ENCODE peak calls at places on chromosomes 6 and 20, in four cellular contexts. O, G, L and W are unnamed samples.

GRCh38 chr6:4396032-4396431 is 260.7 kb upstream of the ECI2 start:
- DNase-seq in L (no peak), O (no peak), G (no peak), W (no peak)

GRCh38 chr6:142845624-142846458 is 99.1 kb downstream of the HIVEP2 start:
- DNase-seq in O (peak; percentile 61), G (peak; percentile 87), L (peak; percentile 71), W (no peak)

GRCh38 chr6:161354956-161355355 is 81.1 kb upstream of the AGPAT4 start:
- DNase-seq in G (no peak), L (no peak), O (no peak), W (no peak)

GRCh38 chr20:38751360-38751976 is 3.2 kb downstream of the ACTR5 start:
- DNase-seq in G (peak; percentile 39), L (peak; percentile 36), O (peak; percentile 22), W (no peak)

GRCh38 chr6:49336514-49337131 is 126.4 kb downstream of the MMUT start:
- DNase-seq in L (no peak), O (no peak), G (no peak), W (no peak)

GRCh38 chr20:25053207-25054132 is 4.5 kb downstream of the ACSS1 start:
- DNase-seq in O (no peak), G (no peak), L (peak; percentile 82), W (no peak)

GRCh38 chr6:135089901-135090300 is 35.3 kb upstream of the HBS1L start:
- DNase-seq in O (no peak), G (no peak), L (no peak), W (no peak)

GRCh38 chr6:25337004-25337403 is 57.8 kb downstream of the CARMIL1 start:
- DNase-seq in O (no peak), G (no peak), L (no peak), W (no peak)

GRCh38 chr6:168908887-168909286 is 344.8 kb downstream of the THBS2 start:
- DNase-seq in L (peak; percentile 81), O (no peak), G (no peak), W (no peak)

GRCh38 chr6:8939615-8940014 is 504.3 kb upstream of the SLC35B3 start:
- DNase-seq in G (no peak), L (no peak), O (no peak), W (no peak)

GRCh38 chr6:25320459-25320858 is 41.3 kb downstream of the CARMIL1 start:
- DNase-seq in L (peak; percentile 31), O (no peak), G (peak; percentile 10), W (no peak)

GRCh38 chr20:1891263-1892121 is 3.7 kb upstream of the SIRPA start:
- DNase-seq in G (no peak), O (no peak), L (no peak), W (no peak)

GRCh38 chr6:149169761-149170359 is 147.7 kb upstream of the TAB2 start:
- DNase-seq in L (no peak), O (no peak), G (no peak), W (no peak)

GRCh38 chr6:34181903-34182302 is 36.0 kb upstream of the GRM4 start:
- DNase-seq in G (no peak), L (no peak), O (peak; percentile 12), W (no peak)

GRCh38 chr6:3607171-3607570 is 144.3 kb downstream of the PXDC1 start:
- DNase-seq in O (no peak), G (no peak), L (no peak), W (no peak)

GRCh38 chr6:1527098-1527497 is 82.6 kb upstream of the FOXC1 start:
- DNase-seq in L (peak; percentile 37), O (peak; percentile 62), G (peak; percentile 61), W (no peak)

GRCh38 chr6:98833101-98834059 is 994 bp upstream of the POU3F2 start:
- DNase-seq in L (peak; percentile 22), O (no peak), G (peak; percentile 77), W (no peak)

GRCh38 chr20:35610833-35611427 is 4.7 kb upstream of the SPAG4 start:
- DNase-seq in G (no peak), L (no peak), O (no peak), W (no peak)

GRCh38 chr6:169370054-169370453 is 116.4 kb upstream of the THBS2 start:
- DNase-seq in O (no peak), L (no peak), G (no peak), W (no peak)

GRCh38 chr6:5457983-5458683 is 196.8 kb downstream of the FARS2 start:
- DNase-seq in O (no peak), G (no peak), L (no peak), W (no peak)

GRCh38 chr20:36847009-36847709 is 28.8 kb upstream of the TLDC2 start:
- DNase-seq in G (peak; percentile 78), L (peak; percentile 86), O (no peak), W (no peak)

GRCh38 chr6:136016228-136017225 is 165.0 kb downstream of the PDE7B start:
- DNase-seq in O (no peak), L (no peak), G (no peak), W (no peak)

GRCh38 chr6:46016063-46016608 is 476 bp upstream of the CLIC5 start:
- DNase-seq in L (no peak), O (no peak), G (no peak), W (no peak)

GRCh38 chr6:54737247-54737646 is 109.3 kb upstream of the FAM83B start:
- DNase-seq in L (no peak), O (no peak), G (peak; percentile 19), W (no peak)

GRCh38 chr6:73823832-73824231 is 127.8 kb downstream of the CD109 start:
- DNase-seq in G (no peak), O (no peak), L (no peak), W (no peak)

GRCh38 chr6:57013501-57013900 is 33.0 kb upstream of the KIAA1586 start:
- DNase-seq in L (peak; percentile 87), O (no peak), G (no peak), W (no peak)

GRCh38 chr6:147141690-147142308 is 62.4 kb upstream of the STXBP5 start:
- DNase-seq in O (no peak), G (no peak), L (peak; percentile 29), W (no peak)

GRCh38 chr6:34386316-34387137 is 5.9 kb downstream of the NUDT3 start:
- DNase-seq in G (no peak), O (no peak), L (peak; percentile 94), W (no peak)

GRCh38 chr6:79338493-79338892 is 104.0 kb upstream of the HMGN3 start:
- DNase-seq in L (no peak), G (no peak), O (no peak), W (no peak)

GRCh38 chr20:16395366-16395765 is 177.9 kb downstream of the KIF16B start:
- DNase-seq in O (no peak), G (no peak), L (no peak), W (no peak)

DNA sequence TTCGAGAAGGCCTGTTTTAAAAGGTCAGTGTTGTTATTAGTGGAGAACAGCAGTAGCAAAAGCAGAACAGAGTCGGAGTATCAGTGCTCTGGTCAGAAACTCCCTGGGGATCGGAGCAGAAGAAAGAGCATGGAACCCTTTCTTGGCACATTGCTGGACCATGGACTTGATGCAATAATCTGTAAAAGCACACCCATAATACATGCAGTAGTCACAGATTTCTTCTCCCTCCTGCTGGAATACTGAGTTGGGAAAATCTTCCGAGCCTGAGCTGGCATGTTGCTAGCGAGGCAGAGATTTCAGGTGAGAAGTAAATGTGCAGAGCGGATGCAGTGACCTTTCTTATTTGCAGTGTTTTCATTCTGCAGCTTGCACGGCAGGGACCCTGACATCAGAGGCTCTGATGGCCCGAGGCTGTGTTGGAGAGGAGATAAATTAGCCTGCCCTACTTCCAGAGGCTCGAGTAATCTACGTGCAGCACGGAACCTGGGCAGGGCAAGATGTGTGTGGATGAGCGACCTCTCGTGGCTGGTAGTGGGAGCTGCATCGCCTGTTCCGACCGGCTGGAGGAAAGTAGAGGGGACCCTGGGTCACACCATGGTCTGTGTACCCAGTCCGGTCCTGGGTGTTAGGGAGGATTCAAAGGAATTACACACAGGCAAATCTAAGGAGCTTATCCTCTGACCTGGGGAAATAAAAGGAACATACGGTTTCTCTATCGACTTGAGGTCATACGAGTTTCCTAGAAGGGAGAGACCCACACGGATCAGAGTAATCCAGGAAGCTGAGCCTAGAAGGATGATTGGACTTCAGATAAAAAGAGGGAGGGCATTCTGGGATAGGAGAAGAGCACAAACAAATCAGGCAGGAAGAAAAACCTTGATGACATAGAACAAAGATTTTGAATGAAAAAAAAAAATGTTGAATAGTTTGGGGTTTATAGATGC is 137.0 kb upstream of the STMND1 start:
- DNase-seq in L (peak; percentile 60), G (peak; percentile 87), O (peak; percentile 47), W (peak; percentile 15)
- TF ChIP-seq CTCF in L (peak; percentile 98), G (peak; percentile 95), O (peak; percentile 42), W (no peak)

GRCh38 chr6:12291785-12292604 is 1.8 kb downstream of the EDN1 start:
- DNase-seq in L (peak; percentile 53), O (no peak), G (peak; percentile 65), W (no peak)
- TF ChIP-seq CTCF in L (peak; percentile 50), O (no peak), G (peak; percentile 47), W (no peak)

GRCh38 chr20:57480444-57481152 is 44.3 kb downstream of the CTCFL start:
- DNase-seq in G (no peak), L (no peak), O (peak; percentile 55), W (peak; percentile 64)
- TF ChIP-seq CTCF in G (no peak), L (no peak), O (no peak), W (no peak)

GRCh38 chr20:5569021-5569420 is 181.2 kb upstream of the SHLD1 start:
- DNase-seq in L (peak; percentile 23), G (no peak), O (peak; percentile 56), W (no peak)
- TF ChIP-seq CTCF in L (peak; percentile 46), G (peak; percentile 34), O (peak; percentile 44), W (peak; percentile 67)

GRCh38 chr20:61816606-61817005 is 249.1 kb downstream of the TAF4 start:
- DNase-seq in G (no peak), O (no peak), L (no peak), W (no peak)

GRCh38 chr20:61817575-61817974 is 248.1 kb downstream of the TAF4 start:
- DNase-seq in O (no peak), L (no peak), G (no peak), W (no peak)

GRCh38 chr20:61818746-61819483 is 246.8 kb downstream of the TAF4 start:
- DNase-seq in O (no peak), G (no peak), L (no peak), W (no peak)

GRCh38 chr20:61815678-61816077 is 250.0 kb downstream of the TAF4 start:
- DNase-seq in O (no peak), L (no peak), G (no peak), W (no peak)

DNA sequence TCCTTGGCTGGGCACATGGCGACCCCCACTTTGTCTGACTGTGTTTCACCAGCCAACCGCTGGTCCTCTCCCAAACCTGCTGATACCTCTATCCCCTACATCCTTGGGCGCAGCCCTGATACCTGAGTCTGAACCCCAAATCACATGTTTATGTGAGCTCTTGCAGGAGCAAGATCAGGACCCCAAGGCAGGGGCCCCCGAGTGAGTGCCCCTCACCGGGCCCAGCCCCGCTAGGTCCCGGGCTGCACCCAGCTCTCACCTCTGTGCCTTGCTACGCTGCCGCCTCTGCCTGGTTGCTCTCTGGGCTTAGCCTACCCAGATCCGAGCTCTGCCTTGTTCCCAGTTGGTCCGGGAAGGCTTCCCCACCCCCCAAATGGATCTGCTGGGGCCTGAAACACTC is 248.6 kb downstream of the TAF4 start:
- DNase-seq in G (no peak), O (no peak), L (no peak), W (no peak)
- TF ChIP-seq CTCF in G (no peak), O (no peak), L (no peak), W (no peak)

DNA sequence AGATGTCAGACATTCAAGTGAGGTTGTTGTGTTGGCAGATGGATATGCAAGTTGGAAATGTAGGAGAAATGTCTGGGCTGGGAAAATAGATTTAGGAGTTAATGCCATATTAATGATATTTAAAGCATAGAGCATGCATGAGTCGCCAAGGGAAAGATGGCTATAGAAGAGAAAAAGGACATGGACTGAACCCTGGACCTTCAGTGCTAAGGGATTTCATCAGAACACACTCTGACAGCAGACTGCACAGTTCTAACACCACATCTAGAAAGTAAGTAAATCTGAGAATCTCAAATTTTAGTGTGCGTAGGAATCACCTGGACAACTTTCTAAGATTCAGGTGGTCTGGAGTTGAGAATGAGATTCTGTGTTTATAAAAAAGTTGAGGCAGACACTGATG is 17.3 kb upstream of the POLR1H start:
- DNase-seq in G (no peak), O (no peak), L (no peak), W (no peak)
- TF ChIP-seq CTCF in G (no peak), O (no peak), L (no peak), W (no peak)